ENCODE peak calls at places on chromosomes 7 and 10, in nine cellular contexts. One of them, this sample, is unnamed.
A peak's percentile ranks its signal among the peaks of the same experiment; 100 is the strongest.

GRCh38 chr10:17527530-17528146 is 73.2 kb upstream of the ST8SIA6 start:
- DNase-seq in DND-41: no peak
- DNase-seq in body of pancreas: no peak
- DNase-seq in uterus: no peak
- DNase-seq in ovary: no peak
- DNase-seq in hepatocyte: no peak
- DNase-seq in small intestine: no peak
- DNase-seq in IMR-90: peak; percentile 89
- DNase-seq in fibroblast of lung: peak; percentile 95
- DNase-seq in this sample: peak; percentile 87

GRCh38 chr10:111725035-111725434 is 458.5 kb downstream of the GPAM start:
- DNase-seq in DND-41: no peak
- DNase-seq in body of pancreas: no peak
- DNase-seq in uterus: no peak
- DNase-seq in ovary: no peak
- DNase-seq in hepatocyte: no peak
- DNase-seq in small intestine: no peak
- DNase-seq in IMR-90: no peak
- DNase-seq in fibroblast of lung: no peak
- DNase-seq in this sample: no peak

GRCh38 chr7:67738-68395 is 124.5 kb upstream of the FAM20C start:
- DNase-seq in DND-41: no peak
- DNase-seq in body of pancreas: no peak
- DNase-seq in uterus: no peak
- DNase-seq in ovary: no peak
- DNase-seq in hepatocyte: no peak
- DNase-seq in small intestine: no peak
- DNase-seq in IMR-90: peak; percentile 29
- DNase-seq in fibroblast of lung: peak; percentile 67
- DNase-seq in this sample: no peak

GRCh38 chr7:38398725-38399321 is 125.4 kb upstream of the TARP start:
- DNase-seq in DND-41: peak; percentile 49
- DNase-seq in body of pancreas: peak; percentile 57
- DNase-seq in uterus: peak; percentile 37
- DNase-seq in ovary: no peak
- DNase-seq in hepatocyte: peak; percentile 69
- DNase-seq in small intestine: peak; percentile 33
- DNase-seq in IMR-90: peak; percentile 48
- DNase-seq in fibroblast of lung: peak; percentile 34
- DNase-seq in this sample: peak; percentile 60

GRCh38 chr7:34059551-34059840 is 154.2 kb downstream of the BMPER start:
- DNase-seq in DND-41: no peak
- DNase-seq in body of pancreas: no peak
- DNase-seq in uterus: no peak
- DNase-seq in ovary: no peak
- DNase-seq in hepatocyte: no peak
- DNase-seq in small intestine: no peak
- DNase-seq in IMR-90: no peak
- DNase-seq in fibroblast of lung: no peak
- DNase-seq in this sample: no peak

GRCh38 chr7:64184376-64184775 is 22.6 kb upstream of the ZNF735 start:
- DNase-seq in DND-41: no peak
- DNase-seq in body of pancreas: no peak
- DNase-seq in uterus: no peak
- DNase-seq in ovary: no peak
- DNase-seq in hepatocyte: no peak
- DNase-seq in small intestine: no peak
- DNase-seq in IMR-90: no peak
- DNase-seq in fibroblast of lung: no peak
- DNase-seq in this sample: no peak

GRCh38 chr7:149729586-149729982 is 43.8 kb downstream of the ZNF467 start:
- DNase-seq in DND-41: no peak
- DNase-seq in body of pancreas: no peak
- DNase-seq in uterus: no peak
- DNase-seq in ovary: no peak
- DNase-seq in hepatocyte: no peak
- DNase-seq in small intestine: no peak
- DNase-seq in IMR-90: no peak
- DNase-seq in fibroblast of lung: no peak
- DNase-seq in this sample: no peak

GRCh38 chr10:92181575-92181974 is 109.3 kb downstream of the CPEB3 start:
- DNase-seq in DND-41: no peak
- DNase-seq in body of pancreas: no peak
- DNase-seq in uterus: no peak
- DNase-seq in ovary: no peak
- DNase-seq in hepatocyte: peak; percentile 19
- DNase-seq in small intestine: no peak
- DNase-seq in IMR-90: no peak
- DNase-seq in fibroblast of lung: no peak
- DNase-seq in this sample: peak; percentile 58

GRCh38 chr10:24917493-24917892 is 34.9 kb downstream of the PRTFDC1 start:
- DNase-seq in DND-41: no peak
- DNase-seq in body of pancreas: no peak
- DNase-seq in uterus: no peak
- DNase-seq in ovary: no peak
- DNase-seq in hepatocyte: no peak
- DNase-seq in small intestine: no peak
- DNase-seq in IMR-90: no peak
- DNase-seq in fibroblast of lung: no peak
- DNase-seq in this sample: no peak

GRCh38 chr7:145497911-145498525 is 618.6 kb upstream of the CNTNAP2 start:
- DNase-seq in DND-41: no peak
- DNase-seq in body of pancreas: no peak
- DNase-seq in uterus: no peak
- DNase-seq in ovary: no peak
- DNase-seq in hepatocyte: no peak
- DNase-seq in small intestine: no peak
- DNase-seq in IMR-90: no peak
- DNase-seq in fibroblast of lung: no peak
- DNase-seq in this sample: no peak

GRCh38 chr7:101357433-101357832 is 5.2 kb upstream of the COL26A1 start:
- DNase-seq in DND-41: no peak
- DNase-seq in body of pancreas: no peak
- DNase-seq in uterus: no peak
- DNase-seq in ovary: no peak
- DNase-seq in hepatocyte: no peak
- DNase-seq in small intestine: no peak
- DNase-seq in IMR-90: no peak
- DNase-seq in fibroblast of lung: no peak
- DNase-seq in this sample: no peak

GRCh38 chr10:51910596-51910995 is 211.2 kb upstream of the CSTF2T start:
- DNase-seq in DND-41: no peak
- DNase-seq in body of pancreas: no peak
- DNase-seq in uterus: no peak
- DNase-seq in ovary: no peak
- DNase-seq in hepatocyte: no peak
- DNase-seq in small intestine: no peak
- DNase-seq in IMR-90: no peak
- DNase-seq in fibroblast of lung: no peak
- DNase-seq in this sample: no peak

GRCh38 chr7:42174391-42174848 is 62.6 kb downstream of the GLI3 start:
- DNase-seq in DND-41: no peak
- DNase-seq in body of pancreas: no peak
- DNase-seq in uterus: peak; percentile 43
- DNase-seq in ovary: peak; percentile 61
- DNase-seq in hepatocyte: no peak
- DNase-seq in small intestine: no peak
- DNase-seq in IMR-90: peak; percentile 23
- DNase-seq in fibroblast of lung: no peak
- DNase-seq in this sample: no peak

GRCh38 chr10:105197960-105198359 is 556.9 kb downstream of the SORCS3 start:
- DNase-seq in DND-41: no peak
- DNase-seq in body of pancreas: no peak
- DNase-seq in uterus: no peak
- DNase-seq in ovary: no peak
- DNase-seq in hepatocyte: no peak
- DNase-seq in small intestine: no peak
- DNase-seq in IMR-90: no peak
- DNase-seq in fibroblast of lung: no peak
- DNase-seq in this sample: no peak

GRCh38 chr10:8596929-8597472 is 542.5 kb downstream of the GATA3 start:
- DNase-seq in DND-41: no peak
- DNase-seq in body of pancreas: no peak
- DNase-seq in uterus: no peak
- DNase-seq in ovary: no peak
- DNase-seq in hepatocyte: no peak
- DNase-seq in small intestine: no peak
- DNase-seq in IMR-90: no peak
- DNase-seq in fibroblast of lung: peak; percentile 14
- DNase-seq in this sample: no peak

GRCh38 chr7:79293655-79294142 is 159.8 kb downstream of the MAGI2 start:
- DNase-seq in DND-41: no peak
- DNase-seq in body of pancreas: peak; percentile 18
- DNase-seq in uterus: no peak
- DNase-seq in ovary: no peak
- DNase-seq in hepatocyte: peak; percentile 52
- DNase-seq in small intestine: no peak
- DNase-seq in IMR-90: peak; percentile 72
- DNase-seq in fibroblast of lung: peak; percentile 80
- DNase-seq in this sample: no peak

GRCh38 chr10:64115913-64116643 is 594.9 kb downstream of the REEP3 start:
- DNase-seq in DND-41: peak; percentile 5
- DNase-seq in body of pancreas: no peak
- DNase-seq in uterus: no peak
- DNase-seq in ovary: no peak
- DNase-seq in hepatocyte: peak; percentile 33
- DNase-seq in small intestine: peak; percentile 48
- DNase-seq in IMR-90: no peak
- DNase-seq in fibroblast of lung: no peak
- DNase-seq in this sample: peak; percentile 3

GRCh38 chr7:87354749-87355148 is 9.3 kb downstream of the CROT start:
- DNase-seq in DND-41: no peak
- DNase-seq in body of pancreas: no peak
- DNase-seq in uterus: no peak
- DNase-seq in ovary: no peak
- DNase-seq in hepatocyte: no peak
- DNase-seq in small intestine: no peak
- DNase-seq in IMR-90: peak; percentile 10
- DNase-seq in fibroblast of lung: no peak
- DNase-seq in this sample: no peak

GRCh38 chr7:505171-505570 is 14.5 kb downstream of the PDGFA start:
- DNase-seq in DND-41: no peak
- DNase-seq in body of pancreas: peak; percentile 29
- DNase-seq in uterus: no peak
- DNase-seq in ovary: no peak
- DNase-seq in hepatocyte: no peak
- DNase-seq in small intestine: no peak
- DNase-seq in IMR-90: no peak
- DNase-seq in fibroblast of lung: no peak
- DNase-seq in this sample: no peak

GRCh38 chr7:81210092-81211064 is 291.5 kb upstream of the SEMA3C start:
- DNase-seq in DND-41: no peak
- DNase-seq in body of pancreas: no peak
- DNase-seq in uterus: no peak
- DNase-seq in ovary: no peak
- DNase-seq in hepatocyte: no peak
- DNase-seq in small intestine: no peak
- DNase-seq in IMR-90: peak; percentile 50
- DNase-seq in fibroblast of lung: peak; percentile 74
- DNase-seq in this sample: no peak

GRCh38 chr10:78765726-78766335 is 302.9 kb upstream of the ZMIZ1 start:
- DNase-seq in DND-41: no peak
- DNase-seq in body of pancreas: peak; percentile 4
- DNase-seq in uterus: no peak
- DNase-seq in ovary: no peak
- DNase-seq in hepatocyte: no peak
- DNase-seq in small intestine: no peak
- DNase-seq in IMR-90: no peak
- DNase-seq in fibroblast of lung: no peak
- DNase-seq in this sample: no peak

GRCh38 chr7:81235896-81236479 is 317.1 kb upstream of the SEMA3C start:
- DNase-seq in DND-41: no peak
- DNase-seq in body of pancreas: no peak
- DNase-seq in uterus: no peak
- DNase-seq in ovary: no peak
- DNase-seq in hepatocyte: no peak
- DNase-seq in small intestine: no peak
- DNase-seq in IMR-90: no peak
- DNase-seq in fibroblast of lung: no peak
- DNase-seq in this sample: no peak

DNA sequence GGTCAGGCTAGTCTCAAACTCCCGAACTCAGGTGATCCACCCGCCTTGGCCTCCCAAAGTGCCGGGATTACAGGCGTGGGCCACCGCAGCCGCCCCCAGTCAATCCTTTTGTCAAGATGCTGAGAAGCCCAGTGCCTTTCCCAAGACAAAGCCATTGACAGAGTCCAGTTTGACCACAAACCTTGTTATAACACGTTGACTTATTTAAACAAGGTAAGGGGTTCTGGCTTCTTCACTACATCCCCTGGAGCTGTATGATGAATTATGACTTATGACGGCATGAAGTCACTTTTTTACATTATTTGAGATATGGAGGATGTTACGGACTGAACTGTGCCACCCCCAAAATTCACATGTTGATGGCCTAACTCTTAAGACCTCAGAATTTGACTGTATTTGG is 5.8 kb upstream of the SEC61G start:
- DNase-seq in DND-41: no peak
- DNase-seq in body of pancreas: no peak
- DNase-seq in uterus: no peak
- DNase-seq in ovary: no peak
- DNase-seq in hepatocyte: no peak
- DNase-seq in small intestine: no peak
- DNase-seq in IMR-90: no peak
- DNase-seq in fibroblast of lung: no peak
- DNase-seq in this sample: no peak
- H3K4me1 ChIP-seq in DND-41: peaks cover 7% of the 10 kb centered on the region
- H3K4me1 ChIP-seq in body of pancreas: peaks cover 8% of the 10 kb centered on the region
- H3K4me1 ChIP-seq in uterus: no peaks in the 10 kb centered on the region
- H3K4me1 ChIP-seq in ovary: no peaks in the 10 kb centered on the region
- H3K4me1 ChIP-seq in hepatocyte: no peaks in the 10 kb centered on the region
- H3K4me1 ChIP-seq in small intestine: no peaks in the 10 kb centered on the region
- H3K4me1 ChIP-seq in IMR-90: no peaks in the 10 kb centered on the region
- H3K4me1 ChIP-seq in fibroblast of lung: peaks cover 2% of the 10 kb centered on the region
- H3K4me1 ChIP-seq in this sample: peaks cover 6% of the 10 kb centered on the region

GRCh38 chr10:73017955-73018480 is 63.4 kb upstream of the PLA2G12B start:
- DNase-seq in DND-41: no peak
- DNase-seq in body of pancreas: no peak
- DNase-seq in uterus: no peak
- DNase-seq in ovary: no peak
- DNase-seq in hepatocyte: no peak
- DNase-seq in small intestine: no peak
- DNase-seq in IMR-90: no peak
- DNase-seq in fibroblast of lung: peak; percentile 4
- DNase-seq in this sample: no peak
- H3K4me1 ChIP-seq in DND-41: no peaks in the 10 kb centered on the region
- H3K4me1 ChIP-seq in body of pancreas: no peaks in the 10 kb centered on the region
- H3K4me1 ChIP-seq in uterus: no peaks in the 10 kb centered on the region
- H3K4me1 ChIP-seq in ovary: peaks cover 10% of the 10 kb centered on the region
- H3K4me1 ChIP-seq in hepatocyte: no peaks in the 10 kb centered on the region
- H3K4me1 ChIP-seq in small intestine: no peaks in the 10 kb centered on the region
- H3K4me1 ChIP-seq in IMR-90: peaks cover 12% of the 10 kb centered on the region
- H3K4me1 ChIP-seq in fibroblast of lung: peaks cover 5% of the 10 kb centered on the region
- H3K4me1 ChIP-seq in this sample: no peaks in the 10 kb centered on the region

GRCh38 chr7:151100921-151101320 is 14.6 kb downstream of the AGAP3 start:
- DNase-seq in DND-41: no peak
- DNase-seq in body of pancreas: no peak
- DNase-seq in uterus: no peak
- DNase-seq in ovary: no peak
- DNase-seq in hepatocyte: no peak
- DNase-seq in small intestine: no peak
- DNase-seq in IMR-90: no peak
- DNase-seq in fibroblast of lung: no peak
- DNase-seq in this sample: no peak
- H3K4me1 ChIP-seq in DND-41: no peaks in the 10 kb centered on the region
- H3K4me1 ChIP-seq in body of pancreas: no peaks in the 10 kb centered on the region
- H3K4me1 ChIP-seq in uterus: peaks cover 9% of the 10 kb centered on the region
- H3K4me1 ChIP-seq in ovary: peaks cover 2% of the 10 kb centered on the region
- H3K4me1 ChIP-seq in hepatocyte: no peaks in the 10 kb centered on the region
- H3K4me1 ChIP-seq in small intestine: peaks cover 2% of the 10 kb centered on the region
- H3K4me1 ChIP-seq in IMR-90: peaks cover 11% of the 10 kb centered on the region
- H3K4me1 ChIP-seq in fibroblast of lung: peaks cover under 1% of the 10 kb centered on the region
- H3K4me1 ChIP-seq in this sample: peaks cover 17% of the 10 kb centered on the region

GRCh38 chr7:45035371-45035770 is 35.4 kb downstream of the CCM2 start:
- DNase-seq in DND-41: no peak
- DNase-seq in body of pancreas: no peak
- DNase-seq in uterus: no peak
- DNase-seq in ovary: no peak
- DNase-seq in hepatocyte: no peak
- DNase-seq in small intestine: no peak
- DNase-seq in IMR-90: no peak
- DNase-seq in fibroblast of lung: no peak
- DNase-seq in this sample: no peak
- H3K4me1 ChIP-seq in DND-41: peaks cover 34% of the 10 kb centered on the region
- H3K4me1 ChIP-seq in body of pancreas: peaks cover 7% of the 10 kb centered on the region
- H3K4me1 ChIP-seq in uterus: no peaks in the 10 kb centered on the region
- H3K4me1 ChIP-seq in ovary: no peaks in the 10 kb centered on the region
- H3K4me1 ChIP-seq in hepatocyte: peaks cover 7% of the 10 kb centered on the region
- H3K4me1 ChIP-seq in small intestine: peaks cover 9% of the 10 kb centered on the region
- H3K4me1 ChIP-seq in IMR-90: peaks cover 9% of the 10 kb centered on the region
- H3K4me1 ChIP-seq in fibroblast of lung: no peaks in the 10 kb centered on the region
- H3K4me1 ChIP-seq in this sample: no peaks in the 10 kb centered on the region